ENCODE peak calls at places on chromosome 3, in five cellular contexts. J is OCI-LY7, M is AG04449, Y is EL, H is HCEC 1CT. V is an unnamed sample.

GRCh38 chr3:197528190-197528589 is 27.6 kb downstream of the BDH1 start:
- DNase-seq in J (no peak), M (no peak), Y (no peak), H (no peak), V (no peak)

GRCh38 chr3:183937601-183938286 is 53.1 kb upstream of the PARL start:
- DNase-seq in J (no peak), M (no peak), Y (peak), H (no peak), V (no peak)

GRCh38 chr3:67655364-67656121 is 1.1 kb upstream of the SUCLG2 start:
- DNase-seq in J (peak), M (no peak), Y (no peak), H (no peak), V (peak)

GRCh38 chr3:11568503-11569155 is 75.1 kb downstream of the VGLL4 start:
- DNase-seq in J (no peak), M (no peak), Y (peak), H (peak), V (no peak)

GRCh38 chr3:119301001-119301400 is 6.8 kb downstream of the ARHGAP31 start:
- DNase-seq in J (no peak), M (no peak), Y (no peak), H (no peak), V (peak)

GRCh38 chr3:132822837-132823236 is 100.6 kb upstream of the NPHP3 start:
- DNase-seq in J (no peak), M (no peak), Y (no peak), H (no peak), V (no peak)

GRCh38 chr3:149016242-149016641 is 24.9 kb downstream of the GYG1 start:
- DNase-seq in J (no peak), M (no peak), Y (no peak), H (no peak), V (no peak)

GRCh38 chr3:64658001-64658400 is 29.8 kb downstream of the ADAMTS9 start:
- DNase-seq in J (no peak), M (no peak), Y (no peak), H (no peak), V (no peak)

GRCh38 chr3:71926242-71926560 is 141.3 kb upstream of the PROK2 start:
- DNase-seq in J (peak), M (no peak), Y (peak), H (no peak), V (no peak)

GRCh38 chr3:55292360-55292759 is 194.7 kb downstream of the WNT5A start:
- DNase-seq in J (no peak), M (no peak), Y (no peak), H (no peak), V (no peak)

GRCh38 chr3:99439892-99440291 is 198.5 kb upstream of the COL8A1 start:
- DNase-seq in J (no peak), M (no peak), Y (no peak), H (no peak), V (no peak)

GRCh38 chr3:149471991-149472390 is 2.5 kb upstream of the TM4SF4 start:
- DNase-seq in J (no peak), M (no peak), Y (peak), H (peak), V (no peak)

GRCh38 chr3:183265157-183265642 is 12.1 kb downstream of the B3GNT5 start:
- DNase-seq in J (no peak), M (no peak), Y (no peak), H (no peak), V (peak)

V was measured in Kasumi-1.